ENCODE peak calls at places on chromosome 20, in nine cellular contexts. S, Z, V, G, H, P, E, Y and T are unnamed samples. For H3K4me1, the result is how much of the 10 kb centered on the place peaks cover.

GRCh38 chr20:1171461-1172093 is 13.2 kb downstream of the TMEM74B start:
- DNase-seq in P (peak), Y (no peak), V (no peak), H (peak), E (no peak), Z (peak), S (peak), G (no peak), T (no peak)

GRCh38 chr20:8309638-8310037 is 177.6 kb downstream of the PLCB1 start:
- DNase-seq in S (peak), P (peak), E (no peak), V (no peak), Z (no peak), G (no peak), H (no peak), Y (no peak), T (no peak)

GRCh38 chr20:3930265-3931206 is 41.3 kb downstream of the PANK2 start:
- DNase-seq in V (no peak), P (no peak), Z (no peak), Y (no peak), S (no peak), E (no peak), G (no peak), H (no peak), T (no peak)

GRCh38 chr20:53586640-53587039 is 7.0 kb downstream of the ZNF217 start:
- DNase-seq in E (no peak), H (no peak), P (no peak), G (no peak), Y (no peak), Z (no peak), V (no peak), S (no peak), T (no peak)

GRCh38 chr20:48197034-48197433 is 411.8 kb upstream of the SULF2 start:
- DNase-seq in Y (no peak), P (no peak), V (no peak), G (no peak), Z (no peak), H (peak), S (no peak), E (no peak), T (peak)

GRCh38 chr20:1827974-1828785 is 67.0 kb upstream of the SIRPA start:
- DNase-seq in H (peak), Z (no peak), V (peak), Y (no peak), P (no peak), G (peak), E (peak), S (no peak), T (no peak)

GRCh38 chr20:32506721-32507120 is 78.4 kb downstream of the NOL4L start:
- DNase-seq in Y (peak), S (no peak), Z (no peak), P (no peak), H (no peak), G (no peak), V (peak), E (no peak), T (no peak)

GRCh38 chr20:10253750-10254149 is 35.1 kb downstream of the SNAP25 start:
- DNase-seq in V (no peak), S (no peak), Z (no peak), G (no peak), E (no peak), Y (no peak), P (no peak), H (no peak), T (no peak)

GRCh38 chr20:63502671-63503172 is 3.8 kb upstream of the EEF1A2 start:
- DNase-seq in Z (no peak), V (no peak), S (no peak), H (no peak), P (no peak), E (no peak), G (peak), Y (no peak), T (peak)

GRCh38 chr20:1866834-1867233 is 28.4 kb upstream of the SIRPA start:
- DNase-seq in P (no peak), H (no peak), Z (no peak), S (no peak), E (no peak), Y (no peak), G (no peak), V (no peak), T (no peak)

GRCh38 chr20:33947709-33948295 is 45.9 kb upstream of the RALY start:
- DNase-seq in E (peak), S (peak), P (peak), H (peak), Z (peak), Y (no peak), V (no peak), G (no peak), T (peak)

GRCh38 chr20:51500311-51500710 is 42.2 kb downstream of the NFATC2 start:
- DNase-seq in Z (no peak), G (no peak), E (no peak), S (no peak), V (no peak), Y (no peak), P (no peak), H (no peak), T (no peak)

GRCh38 chr20:60062431-60063336 is 104.5 kb downstream of the CDH26 start:
- DNase-seq in P (peak), H (peak), S (no peak), V (no peak), G (no peak), E (no peak), Z (no peak), Y (no peak), T (peak)

GRCh38 chr20:23021941-23022340 is 13.2 kb upstream of the SSTR4 start:
- DNase-seq in Z (no peak), H (no peak), V (no peak), G (no peak), P (peak), E (no peak), Y (no peak), S (no peak), T (no peak)

GRCh38 chr20:31824554-31825313 is 5.6 kb downstream of the MYLK2 start:
- DNase-seq in P (no peak), H (no peak), G (no peak), V (no peak), E (no peak), S (no peak), Y (no peak), Z (no peak), T (no peak)

GRCh38 chr20:34680586-34680985 is 3.7 kb upstream of the PIGU start:
- DNase-seq in S (no peak), E (no peak), V (no peak), P (no peak), H (no peak), Z (no peak), Y (no peak), G (no peak), T (no peak)

GRCh38 chr20:18166939-18167338 is 29.3 kb downstream of the KAT14 start:
- DNase-seq in S (no peak), H (no peak), Y (no peak), G (no peak), Z (no peak), V (no peak), E (no peak), P (no peak), T (no peak)

GRCh38 chr20:36147707-36148106 is 6.8 kb upstream of the EPB41L1 start:
- DNase-seq in P (peak), V (no peak), H (peak), Z (no peak), E (no peak), G (no peak), Y (no peak), S (no peak), T (no peak)

GRCh38 chr20:32473231-32474008 is 111.7 kb downstream of the NOL4L start:
- DNase-seq in H (no peak), P (no peak), Z (no peak), E (no peak), S (no peak), V (peak), Y (no peak), G (no peak), T (peak)

GRCh38 chr20:5567644-5568043 is 182.6 kb upstream of the SHLD1 start:
- DNase-seq in G (no peak), P (no peak), Y (no peak), V (no peak), H (no peak), Z (no peak), E (no peak), S (no peak), T (no peak)

GRCh38 chr20:39298116-39298515 is 336.0 kb downstream of the DHX35 start:
- DNase-seq in Y (no peak), Z (no peak), P (no peak), S (no peak), G (no peak), H (no peak), V (no peak), E (no peak), T (no peak)

GRCh38 chr20:2131366-2131765 is 29.7 kb downstream of the STK35 start:
- DNase-seq in G (no peak), V (no peak), P (peak), Z (peak), E (no peak), S (no peak), Y (no peak), H (no peak), T (no peak)

GRCh38 chr20:9294081-9294480 is 220.3 kb upstream of the LAMP5 start:
- DNase-seq in V (no peak), E (peak), P (peak), S (no peak), G (no peak), H (no peak), Z (no peak), Y (no peak), T (no peak)

GRCh38 chr20:43919686-43920403 is 5.2 kb downstream of the TOX2 start:
- DNase-seq in Y (no peak), P (no peak), Z (no peak), E (no peak), G (no peak), V (no peak), H (no peak), S (no peak), T (no peak)

GRCh38 chr20:1165941-1166340 is 18.8 kb downstream of the TMEM74B start:
- DNase-seq in S (no peak), Y (no peak), V (no peak), Z (no peak), H (no peak), G (no peak), P (no peak), E (no peak), T (no peak)

GRCh38 chr20:3869839-3870634 is 19.1 kb upstream of the PANK2 start:
- DNase-seq in V (no peak), S (no peak), Y (no peak), P (no peak), Z (no peak), H (no peak), E (no peak), G (no peak), T (no peak)

GRCh38 chr20:40704828-40705227 is 15.8 kb upstream of the MAFB start:
- DNase-seq in P (no peak), S (no peak), H (no peak), E (no peak), Z (no peak), Y (no peak), G (no peak), V (no peak), T (no peak)

GRCh38 chr20:18989736-18990474 is 176.3 kb downstream of the SCP2D1 start:
- DNase-seq in P (no peak), G (no peak), S (no peak), H (peak), V (no peak), Y (no peak), E (no peak), Z (no peak), T (no peak)

GRCh38 chr20:9660236-9660868 is 146.0 kb downstream of the LAMP5 start:
- DNase-seq in E (no peak), Z (peak), H (peak), P (peak), Y (no peak), S (peak), G (no peak), V (no peak), T (no peak)

GRCh38 chr20:47278907-47279348 is 77.6 kb downstream of the ZMYND8 start:
- DNase-seq in S (no peak), H (no peak), Z (peak), E (no peak), V (no peak), P (peak), G (no peak), Y (no peak), T (no peak)

GRCh38 chr20:54122189-54122588 is 51.6 kb downstream of the CYP24A1 start:
- DNase-seq in H (no peak), V (no peak), Z (no peak), G (no peak), P (peak), S (no peak), E (no peak), Y (no peak), T (no peak)

GRCh38 chr20:19616620-19617019 is 141.4 kb upstream of the RIN2 start:
- DNase-seq in P (no peak), S (peak), V (no peak), E (no peak), G (no peak), Z (no peak), Y (no peak), H (no peak), T (no peak)

GRCh38 chr20:12207875-12208274 is 290.2 kb downstream of the BTBD3 start:
- DNase-seq in V (no peak), Y (no peak), S (peak), Z (peak), H (peak), P (peak), G (no peak), E (peak), T (peak)

GRCh38 chr20:48795058-48795457 is 32.7 kb downstream of the PREX1 start:
- DNase-seq in Z (no peak), G (no peak), E (no peak), Y (no peak), S (no peak), V (peak), P (no peak), H (no peak), T (no peak)

GRCh38 chr20:47700327-47700726 is 85.0 kb downstream of the SULF2 start:
- DNase-seq in Y (no peak), H (no peak), Z (no peak), G (no peak), P (no peak), S (no peak), V (no peak), E (no peak), T (no peak)

GRCh38 chr20:36153754-36154695 is 515 bp upstream of the EPB41L1 start:
- DNase-seq in P (peak), S (peak), Z (peak), E (peak), H (peak), V (peak), Y (peak), G (peak), T (peak)

GRCh38 chr20:7375905-7376304 is 564.4 kb downstream of the HAO1 start:
- DNase-seq in Y (no peak), V (no peak), G (no peak), S (peak), P (peak), Z (peak), H (no peak), E (no peak), T (no peak)

GRCh38 chr20:58389324-58389967 is 417 bp downstream of the VAPB start:
- DNase-seq in E (no peak), G (no peak), Z (peak), S (peak), V (no peak), Y (peak), P (peak), H (peak), T (peak)
- H3K4me1 ChIP-seq in E (under half), G (under half), Z (under half), S (under half), V (under half), Y (under half), P (under half), H (under half), T (under half)

GRCh38 chr20:38260378-38261053 is at the start of gene KIAA1755:
- DNase-seq in V (no peak), Z (no peak), E (no peak), S (peak), H (peak), P (no peak), Y (peak), G (peak), T (no peak)
- H3K4me3 ChIP-seq in V (peak), Z (no peak), E (no peak), S (no peak), H (peak), P (peak), Y (peak), G (peak), T (no peak)

GRCh38 chr20:46104262-46104661 is 13.9 kb upstream of the CD40 start:
- DNase-seq in G (no peak), V (no peak), Y (no peak), P (no peak), E (no peak), H (no peak), S (no peak), Z (no peak), T (no peak)

GRCh38 chr20:46102940-46103339 is 13.2 kb upstream of the NCOA5 start:
- DNase-seq in S (no peak), Y (no peak), H (no peak), Z (no peak), G (no peak), V (no peak), E (no peak), P (no peak), T (no peak)

GRCh38 chr20:46101957-46102356 is 12.2 kb upstream of the NCOA5 start:
- DNase-seq in Y (no peak), P (no peak), S (no peak), G (no peak), Z (no peak), E (no peak), V (no peak), H (no peak), T (no peak)

GRCh38 chr20:46099491-46100287 is 9.9 kb upstream of the NCOA5 start:
- DNase-seq in Y (no peak), E (no peak), G (peak), V (no peak), P (no peak), Z (peak), H (peak), S (no peak), T (no peak)
- TF ChIP-seq CTCF in Y (no peak), E (no peak), G (peak), V (peak), P (no peak), Z (no peak), H (no peak), S (peak), T (peak)

GRCh38 chr20:61816606-61817005 is 249.1 kb downstream of the TAF4 start:
- DNase-seq in V (no peak), S (no peak), E (no peak), P (no peak), H (no peak), G (peak), Z (no peak), Y (no peak), T (no peak)
- H3K4me1 ChIP-seq in V (under half), S (under half), E (under half), P (under half), H (under half), G (under half), Z (under half), Y (under half), T (under half)

DNA sequence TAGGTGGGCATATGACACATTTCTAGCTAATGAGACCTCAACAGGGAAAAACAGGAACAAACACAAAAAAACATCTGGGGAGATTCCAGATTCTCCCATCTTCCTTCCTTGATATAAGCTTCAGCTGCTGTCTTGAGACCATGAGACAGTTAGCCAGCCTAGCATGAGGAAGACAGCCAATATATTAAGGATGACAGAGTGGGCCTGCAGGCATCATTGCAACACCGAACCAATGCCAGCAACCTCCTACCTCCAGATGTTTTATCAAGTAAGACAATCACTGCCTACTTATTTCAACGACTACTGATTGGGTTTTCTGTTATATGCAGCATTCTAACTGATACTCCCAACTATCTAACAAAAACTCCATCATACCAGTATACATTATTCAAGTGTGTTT is 119.0 kb downstream of the ISM1 start:
- DNase-seq in E (no peak), Y (no peak), P (no peak), G (no peak), Z (no peak), H (no peak), V (no peak), S (no peak), T (no peak)
- H3K4me3 ChIP-seq in E (no peak), Y (no peak), P (no peak), G (no peak), Z (no peak), H (no peak), V (no peak), S (no peak), T (no peak)

DNA sequence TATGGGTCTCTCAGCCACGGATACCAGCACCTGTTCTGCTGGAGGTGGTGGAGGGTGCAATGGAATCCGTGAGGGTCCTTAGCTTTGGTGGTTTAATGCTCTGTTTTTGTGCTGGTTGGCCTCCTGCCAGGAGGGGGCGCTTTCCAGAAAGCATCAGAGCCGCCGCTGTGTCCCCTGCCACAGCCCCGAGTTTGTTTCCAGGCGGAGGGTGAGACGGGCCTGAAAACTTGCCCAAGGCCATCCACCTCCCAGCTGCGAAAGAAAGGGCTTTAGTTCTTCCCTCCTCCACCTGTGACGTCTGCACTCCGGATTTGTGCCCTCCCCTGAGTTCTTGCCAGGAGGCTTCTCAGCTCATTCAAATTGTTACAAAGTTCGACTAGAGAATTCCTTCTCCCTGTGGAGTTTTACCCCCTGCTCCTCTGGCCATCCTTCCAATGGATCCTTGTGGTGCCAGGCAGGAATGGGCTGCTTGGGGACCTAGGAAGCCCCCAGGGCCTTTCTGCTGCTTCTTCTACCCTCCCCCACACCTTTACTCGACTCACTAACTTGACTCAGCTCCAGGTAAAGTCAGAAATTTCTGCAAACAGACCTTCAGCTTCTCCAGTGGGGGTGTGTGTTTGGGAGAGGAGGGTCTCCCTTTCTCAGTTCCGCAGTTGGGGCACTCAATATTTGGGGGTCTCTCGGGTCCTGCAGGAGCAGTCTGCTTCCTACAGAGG is 873.7 kb downstream of the KIF16B start:
- DNase-seq in S (no peak), P (no peak), Y (no peak), G (no peak), Z (no peak), E (no peak), V (no peak), H (peak), T (peak)
- TF ChIP-seq CTCF in S (no peak), P (no peak), Y (no peak), G (no peak), Z (no peak), E (no peak), V (no peak), H (peak), T (peak)

GRCh38 chr20:50111829-50112495 is 988 bp downstream of the UBE2V1 start:
- DNase-seq in P (no peak), S (no peak), Z (no peak), H (no peak), G (no peak), E (no peak), V (no peak), Y (peak), T (no peak)
- H3K4me1 ChIP-seq in P (under half), S (half or more), Z (half or more), H (under half), G (half or more), E (half or more), V (under half), Y (half or more), T (under half)